ENCODE peak calls at places on chromosome 3, in seven cellular contexts. D is MM.1S, T is H9, X is breast epithelium, M is esophagus squamous epithelium, I is IMR-90, A is dorsolateral prefrontal cortex. O is an unnamed sample.

GRCh38 chr3:15205934-15206661 is at the start of gene CAPN7:
- DNase-seq in A (peak), D (peak), X (peak), I (peak), T (peak), M (no peak), O (peak)

GRCh38 chr3:24548278-24548677 is 53.6 kb upstream of the THRB start:
- DNase-seq in M (no peak), X (no peak), I (no peak), T (no peak), A (no peak), D (no peak), O (no peak)

GRCh38 chr3:185337231-185337816 is 25.6 kb upstream of the MAP3K13 start:
- DNase-seq in I (no peak), T (no peak), D (no peak), X (no peak), M (no peak), A (no peak), O (no peak)

GRCh38 chr3:75650191-75650590 is 13.9 kb upstream of the FRG2C start:
- DNase-seq in M (no peak), D (no peak), T (no peak), A (no peak), X (no peak), I (no peak), O (no peak)

GRCh38 chr3:94210256-94210655 is 147.4 kb downstream of the NSUN3 start:
- DNase-seq in T (no peak), A (no peak), X (no peak), M (no peak), I (no peak), D (no peak), O (no peak)

GRCh38 chr3:4943553-4943952 is 35.7 kb upstream of the BHLHE40 start:
- DNase-seq in T (no peak), D (no peak), X (no peak), I (no peak), A (no peak), M (no peak), O (no peak)

GRCh38 chr3:87317779-87318178 is 41.4 kb upstream of the POU1F1 start:
- DNase-seq in D (no peak), X (no peak), T (no peak), M (no peak), A (no peak), I (no peak), O (no peak)

GRCh38 chr3:284316-284715 is 87.8 kb downstream of the CHL1 start:
- DNase-seq in A (no peak), M (no peak), T (no peak), D (no peak), X (no peak), I (no peak), O (no peak)

GRCh38 chr3:175598740-175599139 is 739.6 kb downstream of the NAALADL2 start:
- DNase-seq in D (no peak), X (no peak), T (no peak), I (no peak), M (no peak), A (no peak), O (no peak)

GRCh38 chr3:174170248-174170647 is 688.9 kb upstream of the NAALADL2 start:
- DNase-seq in I (peak), D (no peak), M (no peak), T (no peak), A (no peak), X (no peak), O (no peak)

GRCh38 chr3:185935465-185936263 is 2.1 kb downstream of the TRA2B start:
- DNase-seq in M (no peak), I (peak), T (no peak), X (no peak), A (no peak), D (no peak), O (no peak)

GRCh38 chr3:155185623-155186022 is 105.5 kb downstream of the MME start:
- DNase-seq in T (peak), A (no peak), D (peak), I (peak), M (no peak), X (no peak), O (no peak)

GRCh38 chr3:182755308-182756106 is 37.8 kb upstream of the ATP11B start:
- DNase-seq in T (no peak), A (no peak), I (peak), D (no peak), M (no peak), X (no peak), O (no peak)

GRCh38 chr3:58536501-58537411 is at the start of gene ACOX2:
- DNase-seq in D (no peak), A (no peak), M (no peak), X (peak), T (no peak), I (peak), O (peak)

GRCh38 chr3:16338999-16339398 is 74.0 kb downstream of the OXNAD1 start:
- DNase-seq in T (no peak), I (peak), M (no peak), A (no peak), X (no peak), D (no peak), O (no peak)

DNA sequence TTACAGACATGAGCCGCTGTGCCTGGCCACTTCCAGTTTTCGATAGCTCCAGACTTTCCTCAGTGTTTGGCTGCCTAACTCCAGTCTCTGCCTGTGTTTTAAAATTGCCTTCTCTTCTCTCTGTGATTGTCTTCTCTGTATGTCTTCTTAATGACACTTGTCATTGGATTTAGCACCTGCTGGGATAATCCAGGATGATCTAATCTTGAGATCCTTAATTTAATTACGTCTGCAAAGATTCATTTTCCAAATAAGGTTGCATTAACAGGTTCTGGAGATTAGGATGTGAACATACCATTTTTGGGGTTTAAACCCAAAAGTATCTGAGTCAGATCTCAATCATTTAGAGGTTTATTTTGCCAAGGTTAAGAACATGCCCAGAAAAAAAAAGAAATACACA is 222.2 kb upstream of the PDZRN3 start:
- DNase-seq in D (no peak), M (no peak), T (no peak), A (no peak), I (no peak), X (no peak), O (no peak)
- TF ChIP-seq CTCF in D (no peak), M (no peak), T (no peak), A (no peak), I (no peak), X (no peak), O (no peak)

DNA sequence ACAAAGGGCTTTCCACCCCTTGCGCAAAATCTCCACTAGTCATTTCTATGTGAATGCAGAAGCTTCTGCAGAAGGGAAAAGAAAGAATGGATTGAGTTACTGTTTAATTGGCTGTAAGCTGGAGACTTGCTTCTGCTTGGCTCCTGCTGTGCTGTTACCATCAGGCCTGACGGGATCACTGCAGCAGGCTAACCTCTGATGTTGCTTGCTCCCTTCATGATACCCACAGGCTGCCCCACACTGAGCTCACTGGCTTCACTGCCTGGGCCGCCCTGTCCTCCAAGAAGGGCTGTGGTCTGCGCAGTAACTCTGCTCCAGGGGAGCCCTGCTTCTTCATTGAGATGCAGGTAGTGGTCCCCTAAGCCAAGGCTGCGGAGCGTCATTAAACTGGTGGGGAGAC is 78.7 kb downstream of the WDR49 start:
- DNase-seq in I (no peak), A (no peak), X (no peak), M (no peak), T (peak), D (no peak), O (no peak)
- H3K27ac ChIP-seq in I (no peak), A (peak), X (no peak), M (no peak), T (no peak), D (no peak), O (no peak)

DNA sequence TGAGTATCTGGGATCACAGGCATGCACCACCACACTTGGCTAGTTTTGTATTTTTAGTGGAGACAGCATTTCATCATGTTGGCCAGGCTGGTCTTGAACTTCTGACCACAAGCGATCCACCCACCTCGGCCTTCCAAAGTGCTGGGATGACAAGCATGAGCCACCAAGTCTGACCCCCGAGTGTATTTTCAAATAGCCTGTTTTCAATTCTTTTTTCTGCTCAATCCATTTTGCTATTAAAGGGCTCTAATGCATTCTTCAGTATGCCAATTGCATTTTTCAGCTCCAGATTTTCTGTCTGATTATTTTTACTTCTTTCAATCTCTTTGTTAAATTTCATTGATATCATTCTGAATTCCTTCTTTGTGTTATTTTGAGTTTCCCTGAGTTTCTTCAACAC is 5.8 kb downstream of the OR5H6 start:
- DNase-seq in M (no peak), I (no peak), A (no peak), T (no peak), X (no peak), D (no peak), O (no peak)
- TF ChIP-seq CTCF in M (no peak), I (no peak), A (no peak), T (no peak), X (no peak), D (no peak), O (no peak)

GRCh38 chr3:12705981-12706380 is 42.1 kb upstream of the RAF1 start:
- DNase-seq in D (no peak), A (no peak), X (no peak), I (peak), T (no peak), M (no peak), O (no peak)
- H3K27ac ChIP-seq in D (no peak), A (no peak), X (no peak), I (no peak), T (no peak), M (no peak), O (no peak)

DNA sequence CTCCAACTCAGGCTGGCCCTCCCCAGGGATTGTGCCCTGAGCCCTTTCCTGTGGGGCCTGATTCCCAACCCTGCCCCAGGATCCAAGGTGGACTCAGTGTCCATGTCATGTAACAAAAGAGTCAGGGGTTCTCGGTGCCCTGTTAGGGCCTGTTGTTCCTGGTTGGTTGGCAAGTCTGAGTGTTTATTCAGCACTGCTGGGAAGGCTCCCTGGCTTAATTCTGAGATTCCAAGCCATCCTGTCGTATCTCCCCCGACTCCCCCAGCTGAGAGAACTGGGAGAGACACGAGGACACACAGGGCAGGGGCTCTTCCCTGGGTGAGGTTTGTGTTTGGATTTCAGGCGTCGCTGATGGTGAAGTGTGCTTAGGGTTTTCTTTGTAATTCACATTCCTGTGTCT is 78.3 kb downstream of the EEFSEC start:
- DNase-seq in M (no peak), T (peak), X (no peak), A (no peak), D (no peak), I (peak), O (no peak)
- TF ChIP-seq CTCF in M (no peak), T (no peak), X (no peak), A (no peak), D (no peak), I (no peak), O (no peak)

GRCh38 chr3:98565843-98566242 is 27.6 kb downstream of the CPOX start:
- DNase-seq in T (no peak), I (no peak), D (no peak), X (no peak), M (no peak), A (no peak), O (no peak)

GRCh38 chr3:98561727-98562521 is 30.1 kb downstream of the GPR15 start:
- DNase-seq in M (no peak), I (peak), A (no peak), T (no peak), D (no peak), X (no peak), O (no peak)

GRCh38 chr3:98565237-98565643 is 28.2 kb downstream of the CPOX start:
- DNase-seq in A (no peak), M (no peak), X (no peak), T (no peak), I (no peak), D (no peak), O (no peak)

GRCh38 chr3:98564282-98565005 is 29.0 kb downstream of the CPOX start:
- DNase-seq in I (no peak), D (no peak), T (no peak), A (no peak), M (no peak), X (no peak), O (no peak)

GRCh38 chr3:98563661-98564281 is 29.6 kb downstream of the CPOX start:
- DNase-seq in T (no peak), X (no peak), I (peak), A (no peak), M (no peak), D (peak), O (no peak)
- H3K27ac ChIP-seq in T (no peak), X (no peak), I (no peak), A (no peak), M (peak), D (no peak), O (no peak)

O was measured in pancreas.